ENCODE peak calls at places on chromosomes 12 and 14, in six cellular contexts. One of them, this sample, is unnamed.

GRCh38 chr12:24592048-24592447 is 356.9 kb downstream of the BCAT1 start:
- DNase-seq in GM12865: no peak
- DNase-seq in fibroblast of lung: no peak
- DNase-seq in sigmoid colon: no peak
- DNase-seq in RWPE2: no peak
- DNase-seq in Calu3: no peak
- DNase-seq in this sample: no peak

GRCh38 chr14:100541621-100542560 is 45.3 kb downstream of the BEGAIN start:
- DNase-seq in GM12865: no peak
- DNase-seq in fibroblast of lung: no peak
- DNase-seq in sigmoid colon: peak
- DNase-seq in RWPE2: peak
- DNase-seq in Calu3: no peak
- DNase-seq in this sample: no peak

GRCh38 chr14:102848830-102849521 is 71.7 kb downstream of the TRAF3 start:
- DNase-seq in GM12865: no peak
- DNase-seq in fibroblast of lung: no peak
- DNase-seq in sigmoid colon: peak
- DNase-seq in RWPE2: no peak
- DNase-seq in Calu3: no peak
- DNase-seq in this sample: no peak

GRCh38 chr14:69046468-69046867 is 67.4 kb upstream of the ACTN1 start:
- DNase-seq in GM12865: no peak
- DNase-seq in fibroblast of lung: peak
- DNase-seq in sigmoid colon: peak
- DNase-seq in RWPE2: no peak
- DNase-seq in Calu3: no peak
- DNase-seq in this sample: no peak

GRCh38 chr12:62214847-62215246 is 45.4 kb upstream of the USP15 start:
- DNase-seq in GM12865: no peak
- DNase-seq in fibroblast of lung: no peak
- DNase-seq in sigmoid colon: no peak
- DNase-seq in RWPE2: no peak
- DNase-seq in Calu3: no peak
- DNase-seq in this sample: no peak

GRCh38 chr12:16586350-16587109 is 19.4 kb downstream of the LMO3 start:
- DNase-seq in GM12865: no peak
- DNase-seq in fibroblast of lung: peak
- DNase-seq in sigmoid colon: peak
- DNase-seq in RWPE2: no peak
- DNase-seq in Calu3: no peak
- DNase-seq in this sample: no peak

GRCh38 chr12:5927732-5928516 is 17.1 kb downstream of the ANO2 start:
- DNase-seq in GM12865: no peak
- DNase-seq in fibroblast of lung: no peak
- DNase-seq in sigmoid colon: no peak
- DNase-seq in RWPE2: no peak
- DNase-seq in Calu3: no peak
- DNase-seq in this sample: no peak

GRCh38 chr12:57726884-57727757 is 11.4 kb downstream of the AGAP2 start:
- DNase-seq in GM12865: no peak
- DNase-seq in fibroblast of lung: peak
- DNase-seq in sigmoid colon: no peak
- DNase-seq in RWPE2: no peak
- DNase-seq in Calu3: no peak
- DNase-seq in this sample: no peak

GRCh38 chr14:75811136-75811839 is 150.2 kb downstream of the TTLL5 start:
- DNase-seq in GM12865: no peak
- DNase-seq in fibroblast of lung: no peak
- DNase-seq in sigmoid colon: no peak
- DNase-seq in RWPE2: no peak
- DNase-seq in Calu3: no peak
- DNase-seq in this sample: no peak

GRCh38 chr12:6567112-6567680 is 895 bp downstream of the NOP2 start:
- DNase-seq in GM12865: no peak
- DNase-seq in fibroblast of lung: no peak
- DNase-seq in sigmoid colon: no peak
- DNase-seq in RWPE2: no peak
- DNase-seq in Calu3: no peak
- DNase-seq in this sample: peak

GRCh38 chr12:95773320-95773719 is 17.2 kb downstream of the NTN4 start:
- DNase-seq in GM12865: no peak
- DNase-seq in fibroblast of lung: no peak
- DNase-seq in sigmoid colon: no peak
- DNase-seq in RWPE2: no peak
- DNase-seq in Calu3: no peak
- DNase-seq in this sample: no peak

GRCh38 chr12:121530600-121531355 is 50.0 kb downstream of the KDM2B start:
- DNase-seq in GM12865: peak
- DNase-seq in fibroblast of lung: peak
- DNase-seq in sigmoid colon: peak
- DNase-seq in RWPE2: no peak
- DNase-seq in Calu3: peak
- DNase-seq in this sample: peak

GRCh38 chr12:54159549-54159948 is 29.2 kb downstream of the SMUG1 start:
- DNase-seq in GM12865: no peak
- DNase-seq in fibroblast of lung: no peak
- DNase-seq in sigmoid colon: no peak
- DNase-seq in RWPE2: no peak
- DNase-seq in Calu3: no peak
- DNase-seq in this sample: no peak

GRCh38 chr12:1212529-1212928 is 221.5 kb downstream of the ERC1 start:
- DNase-seq in GM12865: no peak
- DNase-seq in fibroblast of lung: no peak
- DNase-seq in sigmoid colon: no peak
- DNase-seq in RWPE2: no peak
- DNase-seq in Calu3: no peak
- DNase-seq in this sample: no peak

GRCh38 chr14:63323148-63323547 is 4.4 kb upstream of the GPHB5 start:
- DNase-seq in GM12865: no peak
- DNase-seq in fibroblast of lung: peak
- DNase-seq in sigmoid colon: no peak
- DNase-seq in RWPE2: no peak
- DNase-seq in Calu3: no peak
- DNase-seq in this sample: no peak

GRCh38 chr12:124904306-124905098 is 9.9 kb downstream of the UBC start:
- DNase-seq in GM12865: peak
- DNase-seq in fibroblast of lung: peak
- DNase-seq in sigmoid colon: peak
- DNase-seq in RWPE2: peak
- DNase-seq in Calu3: peak
- DNase-seq in this sample: no peak

GRCh38 chr12:89280833-89281533 is 71.3 kb downstream of the DUSP6 start:
- DNase-seq in GM12865: no peak
- DNase-seq in fibroblast of lung: no peak
- DNase-seq in sigmoid colon: no peak
- DNase-seq in RWPE2: no peak
- DNase-seq in Calu3: no peak
- DNase-seq in this sample: no peak

GRCh38 chr14:22333408-22334274 is 255.4 kb downstream of the DAD1 start:
- DNase-seq in GM12865: peak
- DNase-seq in fibroblast of lung: peak
- DNase-seq in sigmoid colon: no peak
- DNase-seq in RWPE2: no peak
- DNase-seq in Calu3: peak
- DNase-seq in this sample: no peak

GRCh38 chr14:106141242-106142220 is 615.1 kb downstream of the TMEM121 start:
- DNase-seq in GM12865: peak
- DNase-seq in fibroblast of lung: no peak
- DNase-seq in sigmoid colon: no peak
- DNase-seq in RWPE2: no peak
- DNase-seq in Calu3: no peak
- DNase-seq in this sample: no peak

GRCh38 chr12:92094751-92095161 is 50.9 kb downstream of the BTG1 start:
- DNase-seq in GM12865: no peak
- DNase-seq in fibroblast of lung: peak
- DNase-seq in sigmoid colon: no peak
- DNase-seq in RWPE2: no peak
- DNase-seq in Calu3: no peak
- DNase-seq in this sample: no peak
- TF ChIP-seq CTCF in GM12865: no peak
- TF ChIP-seq CTCF in fibroblast of lung: no peak
- TF ChIP-seq CTCF in sigmoid colon: no peak
- TF ChIP-seq CTCF in RWPE2: no peak
- TF ChIP-seq CTCF in Calu3: no peak
- TF ChIP-seq CTCF in this sample: peak

GRCh38 chr14:95713596-95714371 is at the start of gene TCL1A:
- DNase-seq in GM12865: peak
- DNase-seq in fibroblast of lung: no peak
- DNase-seq in sigmoid colon: no peak
- DNase-seq in RWPE2: no peak
- DNase-seq in Calu3: no peak
- DNase-seq in this sample: peak
- TF ChIP-seq CTCF in GM12865: peak
- TF ChIP-seq CTCF in fibroblast of lung: no peak
- TF ChIP-seq CTCF in sigmoid colon: no peak
- TF ChIP-seq CTCF in RWPE2: no peak
- TF ChIP-seq CTCF in Calu3: no peak
- TF ChIP-seq CTCF in this sample: peak

GRCh38 chr12:114512351-114512750 is 106.4 kb upstream of the TBX5 start:
- DNase-seq in GM12865: no peak
- DNase-seq in fibroblast of lung: no peak
- DNase-seq in sigmoid colon: no peak
- DNase-seq in RWPE2: no peak
- DNase-seq in Calu3: no peak
- DNase-seq in this sample: no peak
- TF ChIP-seq CTCF in GM12865: no peak
- TF ChIP-seq CTCF in fibroblast of lung: no peak
- TF ChIP-seq CTCF in sigmoid colon: no peak
- TF ChIP-seq CTCF in RWPE2: no peak
- TF ChIP-seq CTCF in Calu3: no peak
- TF ChIP-seq CTCF in this sample: peak

GRCh38 chr14:71720978-71721624 is 211.1 kb upstream of the RGS6 start:
- DNase-seq in GM12865: peak
- DNase-seq in fibroblast of lung: peak
- DNase-seq in sigmoid colon: no peak
- DNase-seq in RWPE2: no peak
- DNase-seq in Calu3: peak
- DNase-seq in this sample: peak
- TF ChIP-seq CTCF in GM12865: peak
- TF ChIP-seq CTCF in fibroblast of lung: peak
- TF ChIP-seq CTCF in sigmoid colon: no peak
- TF ChIP-seq CTCF in RWPE2: peak
- TF ChIP-seq CTCF in Calu3: peak
- TF ChIP-seq CTCF in this sample: peak

DNA sequence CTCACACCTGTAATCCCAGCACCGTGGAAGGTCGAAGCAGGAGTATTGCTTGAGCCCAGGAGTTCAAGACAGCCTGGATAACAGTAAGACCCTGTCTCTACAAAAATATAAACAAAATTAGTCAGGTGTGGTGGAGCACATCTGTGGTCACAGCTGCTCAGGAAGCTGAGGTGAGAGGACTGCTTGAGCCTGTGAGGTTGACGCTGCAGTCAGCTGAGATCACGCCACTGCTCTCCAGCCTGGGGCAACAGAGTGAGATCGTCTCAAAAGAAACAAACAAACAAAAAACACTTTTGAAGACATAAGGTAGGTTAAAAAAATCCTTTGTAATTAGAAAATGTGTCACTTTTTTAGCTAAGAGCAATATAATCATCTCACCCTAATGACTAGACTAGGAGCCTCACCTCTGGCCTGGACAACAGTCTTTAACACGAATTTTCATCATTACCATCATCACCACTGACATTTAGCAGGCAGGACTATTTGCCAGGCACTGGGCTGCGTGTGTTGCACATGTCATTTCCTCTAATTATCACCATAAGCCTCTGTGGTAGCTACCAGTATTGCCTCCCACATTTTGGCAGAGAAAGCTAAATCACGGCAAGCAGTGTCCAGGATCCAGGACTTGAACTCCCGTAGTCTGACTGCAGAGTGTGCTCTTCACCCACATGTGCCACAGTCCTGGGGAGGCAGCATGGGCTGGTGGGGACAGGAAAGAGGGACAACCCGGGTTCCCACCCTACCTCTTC is 4.6 kb upstream of the SYCP3 start:
- DNase-seq in GM12865: peak
- DNase-seq in fibroblast of lung: no peak
- DNase-seq in sigmoid colon: no peak
- DNase-seq in RWPE2: no peak
- DNase-seq in Calu3: no peak
- DNase-seq in this sample: peak
- TF ChIP-seq CTCF in GM12865: peak
- TF ChIP-seq CTCF in fibroblast of lung: no peak
- TF ChIP-seq CTCF in sigmoid colon: no peak
- TF ChIP-seq CTCF in RWPE2: no peak
- TF ChIP-seq CTCF in Calu3: no peak
- TF ChIP-seq CTCF in this sample: peak

GRCh38 chr14:20807304-20807956 is 4.8 kb upstream of the RNASE1 start:
- DNase-seq in GM12865: no peak
- DNase-seq in fibroblast of lung: no peak
- DNase-seq in sigmoid colon: no peak
- DNase-seq in RWPE2: no peak
- DNase-seq in Calu3: no peak
- DNase-seq in this sample: no peak
- TF ChIP-seq CTCF in GM12865: no peak
- TF ChIP-seq CTCF in fibroblast of lung: no peak
- TF ChIP-seq CTCF in sigmoid colon: no peak
- TF ChIP-seq CTCF in RWPE2: no peak
- TF ChIP-seq CTCF in Calu3: no peak
- TF ChIP-seq CTCF in this sample: no peak

This sample was measured in OCI-LY7.